ENCODE peak calls at places on chromosomes 5 and 9, in four cellular contexts. D, Q, X and S are unnamed samples.

GRCh38 chr5:159463590-159464321 is 133.5 kb upstream of the IL12B start:
- DNase-seq in D (peak; percentile 54), Q (no peak), X (no peak), S (no peak)

GRCh38 chr9:124215956-124216355 is 41.8 kb upstream of the NEK6 start:
- DNase-seq in D (no peak), Q (peak; percentile 4), X (no peak), S (no peak)

GRCh38 chr5:76537073-76537543 is 86.1 kb downstream of the F2RL2 start:
- DNase-seq in D (peak; percentile 53), Q (no peak), X (no peak), S (no peak)

GRCh38 chr9:133166392-133166791 is 2.7 kb upstream of the GBGT1 start:
- DNase-seq in D (no peak), Q (peak; percentile 54), X (peak; percentile 34), S (no peak)

GRCh38 chr9:114507726-114508125 is 2.5 kb upstream of the WHRN start:
- DNase-seq in D (no peak), Q (no peak), X (no peak), S (peak; percentile 4)

GRCh38 chr9:20640331-20641187 is 18.3 kb upstream of the MLLT3 start:
- DNase-seq in D (peak; percentile 62), Q (peak; percentile 56), X (no peak), S (peak; percentile 63)

GRCh38 chr5:127595484-127596368 is 53.2 kb upstream of the CTXN3 start:
- DNase-seq in D (no peak), Q (no peak), X (no peak), S (peak; percentile 17)

GRCh38 chr9:125889524-125890473 is 142.6 kb downstream of the PBX3 start:
- DNase-seq in D (peak; percentile 78), Q (peak; percentile 50), X (no peak), S (peak; percentile 82)

GRCh38 chr9:24071736-24072135 is 245.7 kb upstream of the ELAVL2 start:
- DNase-seq in D (peak; percentile 14), Q (no peak), X (no peak), S (no peak)

GRCh38 chr5:76547242-76547890 is 75.8 kb downstream of the F2RL2 start:
- DNase-seq in D (no peak), Q (no peak), X (no peak), S (no peak)

GRCh38 chr9:115262477-115262876 is 144.5 kb upstream of the TNC start:
- DNase-seq in D (peak; percentile 92), Q (peak; percentile 49), X (no peak), S (no peak)

GRCh38 chr5:134568761-134569725 is 43.6 kb downstream of the JADE2 start:
- DNase-seq in D (peak; percentile 38), Q (peak; percentile 89), X (no peak), S (no peak)

GRCh38 chr9:133661846-133662636 is 25.9 kb downstream of the DBH start:
- DNase-seq in D (peak; percentile 31), Q (peak; percentile 81), X (no peak), S (no peak)

GRCh38 chr5:161138751-161139455 is 286.9 kb upstream of the ATP10B start:
- DNase-seq in D (no peak), Q (no peak), X (no peak), S (no peak)

GRCh38 chr5:118999696-119000095 is 11.3 kb upstream of the DTWD2 start:
- DNase-seq in D (no peak), Q (no peak), X (no peak), S (no peak)

GRCh38 chr9:86202338-86202882 is 57.0 kb downstream of the C9orf153 start:
- DNase-seq in D (peak; percentile 40), Q (no peak), X (peak; percentile 57), S (peak; percentile 46)

GRCh38 chr9:22911632-22912031 is 465.0 kb downstream of the DMRTA1 start:
- DNase-seq in D (no peak), Q (no peak), X (no peak), S (no peak)

GRCh38 chr5:58455966-58456365 is 3.9 kb downstream of the PLK2 start:
- DNase-seq in D (peak; percentile 75), Q (no peak), X (no peak), S (no peak)

GRCh38 chr9:71213633-71214032 is 92.2 kb upstream of the TRPM3 start:
- DNase-seq in D (no peak), Q (no peak), X (no peak), S (no peak)

GRCh38 chr9:19922476-19923118 is 133.8 kb upstream of the SLC24A2 start:
- DNase-seq in D (peak; percentile 38), Q (no peak), X (no peak), S (no peak)

GRCh38 chr9:88722753-88723152 is 187.8 kb downstream of the NXNL2 start:
- DNase-seq in D (no peak), Q (no peak), X (no peak), S (no peak)

GRCh38 chr5:14937277-14937676 is 65.7 kb upstream of the ANKH start:
- DNase-seq in D (peak; percentile 52), Q (no peak), X (no peak), S (no peak)

GRCh38 chr9:70924905-70925547 is 196.4 kb downstream of the TRPM3 start:
- DNase-seq in D (peak; percentile 87), Q (no peak), X (peak; percentile 7), S (peak; percentile 56)

GRCh38 chr5:145362261-145362660 is 472.9 kb downstream of the PRELID2 start:
- DNase-seq in D (peak; percentile 95), Q (no peak), X (no peak), S (no peak)

GRCh38 chr5:79849061-79849460 is 142.0 kb downstream of the MTX3 start:
- DNase-seq in D (no peak), Q (no peak), X (no peak), S (no peak)

GRCh38 chr9:137149367-137149766 is 10.4 kb downstream of the GRIN1 start:
- DNase-seq in D (no peak), Q (peak; percentile 31), X (no peak), S (no peak)

GRCh38 chr9:126415741-126416370 is 89.2 kb downstream of the MVB12B start:
- DNase-seq in D (no peak), Q (no peak), X (no peak), S (no peak)

GRCh38 chr5:122341087-122341486 is 29.1 kb downstream of the SNCAIP start:
- DNase-seq in D (no peak), Q (no peak), X (no peak), S (no peak)

GRCh38 chr9:36748322-36748899 is 175.7 kb downstream of the MELK start:
- DNase-seq in D (peak; percentile 33), Q (no peak), X (peak; percentile 42), S (no peak)

GRCh38 chr5:35202319-35203111 is 27.8 kb downstream of the PRLR start:
- DNase-seq in D (peak; percentile 34), Q (no peak), X (peak; percentile 31), S (peak; percentile 86)

GRCh38 chr9:27400334-27400875 is 103.5 kb upstream of the EQTN start:
- DNase-seq in D (no peak), Q (no peak), X (no peak), S (no peak)

GRCh38 chr5:133402781-133403180 is 209.6 kb downstream of the FSTL4 start:
- DNase-seq in D (no peak), Q (no peak), X (no peak), S (no peak)

GRCh38 chr5:50867140-50867539 is 200.7 kb downstream of the PARP8 start:
- DNase-seq in D (no peak), Q (no peak), X (no peak), S (no peak)

GRCh38 chr5:37064442-37064841 is 184.7 kb downstream of the CPLANE1 start:
- DNase-seq in D (no peak), Q (no peak), X (no peak), S (no peak)

GRCh38 chr5:134845335-134845851 is 375 bp upstream of the C5orf24 start:
- DNase-seq in D (peak; percentile 36), Q (no peak), X (no peak), S (no peak)

GRCh38 chr5:126961702-126962101 is 68.7 kb downstream of the MARCHF3 start:
- DNase-seq in D (no peak), Q (no peak), X (no peak), S (no peak)

DNA sequence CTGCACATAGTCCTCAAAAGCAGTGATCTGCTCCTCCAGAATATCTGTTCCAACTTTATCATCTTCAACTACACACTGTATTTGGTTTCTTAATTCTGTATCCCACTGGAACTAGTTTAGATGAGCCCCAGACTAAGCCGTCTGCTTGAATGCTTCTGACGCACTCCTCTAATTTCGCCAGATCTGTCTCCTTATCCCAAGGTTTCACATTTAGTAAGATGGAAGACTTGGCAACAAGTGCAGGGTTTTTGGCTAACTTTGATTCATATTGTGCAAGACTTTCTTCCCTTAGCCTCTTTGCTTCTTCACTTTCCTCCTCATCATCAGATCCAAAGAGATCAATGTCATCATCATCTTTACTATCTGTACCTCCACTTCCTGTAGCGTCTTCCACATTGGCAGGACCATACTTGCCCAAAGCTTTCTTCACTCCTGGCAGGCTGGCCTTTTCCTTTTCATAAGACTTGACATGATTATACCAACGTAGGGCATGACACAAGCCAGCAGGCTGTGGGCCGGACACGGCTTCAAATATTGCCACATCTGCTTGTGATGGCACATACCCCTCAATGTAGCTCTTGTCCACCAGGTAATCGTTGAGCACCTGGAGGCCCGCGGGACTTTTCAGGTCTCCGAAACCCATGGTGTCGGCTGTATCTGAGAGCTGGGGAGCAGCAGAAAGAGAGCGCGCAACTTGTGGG is 56.2 kb upstream of the PIK3R1 start:
- DNase-seq in D (no peak), Q (peak; percentile 54), X (no peak), S (no peak)
- H3K4me3 ChIP-seq in D (no peak overlapping the region), Q (no peak overlapping the region), X (no peak overlapping the region), S (no peak overlapping the region)

GRCh38 chr5:137619191-137619870 is 116.6 kb downstream of the KLHL3 start:
- DNase-seq in D (peak; percentile 96), Q (peak; percentile 75), X (no peak), S (no peak)
- H3K4me3 ChIP-seq in D (no peak overlapping the region), Q (no peak overlapping the region), X (no peak overlapping the region), S (no peak overlapping the region)

DNA sequence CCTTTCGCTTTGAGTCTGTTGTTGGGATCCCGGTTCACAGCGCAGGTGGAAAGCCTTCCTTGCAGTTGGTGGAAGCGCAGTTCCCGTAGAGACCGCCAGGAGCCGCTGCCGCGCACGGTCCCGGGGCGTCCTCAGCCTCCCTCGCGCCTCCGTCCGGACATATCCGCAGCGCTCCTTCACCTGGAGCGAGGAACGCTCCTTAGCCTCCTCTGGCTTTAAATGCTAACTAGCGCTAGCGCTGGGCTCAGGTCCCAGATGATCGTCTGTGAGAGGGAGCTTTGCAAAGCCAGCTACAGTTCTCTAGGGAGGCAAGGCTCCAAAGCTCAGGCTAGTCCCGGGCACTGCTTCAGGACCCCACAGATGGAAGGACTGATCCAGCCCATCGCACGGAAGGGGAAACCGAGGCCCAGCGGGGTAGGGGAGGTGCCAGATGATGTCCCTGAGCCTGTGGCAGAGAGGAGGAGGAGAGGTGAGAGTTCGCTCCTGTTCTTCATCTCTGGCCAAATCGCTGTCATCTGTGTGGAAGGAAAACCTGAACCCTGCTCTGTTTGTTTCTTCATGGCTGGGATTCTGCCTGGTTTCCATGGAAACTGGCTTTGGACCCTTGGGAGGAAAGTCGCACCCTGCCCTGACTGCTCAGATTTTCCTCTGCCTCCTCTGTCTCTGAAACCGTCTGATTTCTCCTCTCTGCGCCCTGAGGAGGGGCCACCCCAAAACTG is 31.4 kb downstream of the COL15A1 start:
- DNase-seq in D (peak; percentile 62), Q (peak; percentile 91), X (peak; percentile 91), S (peak; percentile 88)
- H3K4me3 ChIP-seq in D (peak overlapping the region; percentile 33), Q (peak overlapping the region; percentile 52), X (peak overlapping the region; percentile 25), S (no peak overlapping the region)

DNA sequence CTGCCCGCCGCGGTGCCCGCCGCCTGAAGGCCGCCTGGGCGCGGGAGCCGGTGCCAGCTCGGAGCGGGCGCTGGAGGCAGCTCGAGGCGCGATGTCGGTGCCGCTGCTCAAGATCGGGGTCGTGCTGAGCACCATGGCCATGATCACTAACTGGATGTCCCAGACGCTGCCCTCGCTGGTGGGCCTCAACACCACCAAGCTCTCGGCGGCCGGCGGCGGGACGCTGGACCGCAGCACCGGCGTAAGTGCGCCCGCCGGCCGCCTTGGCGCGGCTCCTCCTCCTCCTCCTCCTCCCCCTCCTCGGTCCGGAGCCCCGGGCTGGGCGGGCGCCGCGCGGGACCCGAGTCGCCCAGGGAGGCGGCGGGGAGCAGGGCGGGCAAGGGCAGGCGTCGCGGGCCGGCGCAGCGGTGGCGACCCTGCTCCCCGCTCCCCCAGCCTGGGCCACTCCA is 455 bp downstream of the OLFM1 start:
- DNase-seq in D (no peak), Q (peak; percentile 46), X (no peak), S (no peak)
- H3K4me3 ChIP-seq in D (no peak overlapping the region), Q (peak overlapping the region; percentile 63), X (no peak overlapping the region), S (no peak overlapping the region)